ENCODE peak calls at places on chromosome 2, in five cellular contexts. One of them, this sample, is unnamed.

GRCh38 chr2:68391099-68391498 is 26.0 kb downstream of the PLEK start:
- DNase-seq in A549: no peak
- DNase-seq in pancreas: no peak
- DNase-seq in tibial nerve: no peak
- DNase-seq in CD8-positive, alpha-beta T cell: no peak
- DNase-seq in this sample: no peak

GRCh38 chr2:12501469-12502147 is 215.1 kb upstream of the TRIB2 start:
- DNase-seq in tibial nerve: no peak
- DNase-seq in A549: no peak
- DNase-seq in CD8-positive, alpha-beta T cell: no peak
- DNase-seq in pancreas: no peak
- DNase-seq in this sample: peak; percentile 49

GRCh38 chr2:174078275-174078674 is 113.1 kb upstream of the SP3 start:
- DNase-seq in A549: no peak
- DNase-seq in pancreas: no peak
- DNase-seq in CD8-positive, alpha-beta T cell: no peak
- DNase-seq in tibial nerve: no peak
- DNase-seq in this sample: no peak

GRCh38 chr2:171523969-171524401 is 1.7 kb downstream of the CYBRD1 start:
- DNase-seq in pancreas: no peak
- DNase-seq in tibial nerve: no peak
- DNase-seq in CD8-positive, alpha-beta T cell: no peak
- DNase-seq in A549: peak; percentile 39
- DNase-seq in this sample: no peak

GRCh38 chr2:30230479-30230854 is 867 bp upstream of the LBH start:
- DNase-seq in A549: no peak
- DNase-seq in tibial nerve: no peak
- DNase-seq in CD8-positive, alpha-beta T cell: no peak
- DNase-seq in pancreas: no peak
- DNase-seq in this sample: no peak

GRCh38 chr2:233999182-233999581 is 51.3 kb upstream of the SPP2 start:
- DNase-seq in pancreas: no peak
- DNase-seq in A549: no peak
- DNase-seq in tibial nerve: no peak
- DNase-seq in CD8-positive, alpha-beta T cell: no peak
- DNase-seq in this sample: no peak

GRCh38 chr2:107263596-107264090 is 377.7 kb upstream of the ST6GAL2 start:
- DNase-seq in tibial nerve: no peak
- DNase-seq in CD8-positive, alpha-beta T cell: no peak
- DNase-seq in A549: no peak
- DNase-seq in pancreas: no peak
- DNase-seq in this sample: no peak

GRCh38 chr2:62627667-62628066 is 77.8 kb upstream of the EHBP1 start:
- DNase-seq in CD8-positive, alpha-beta T cell: no peak
- DNase-seq in tibial nerve: no peak
- DNase-seq in pancreas: no peak
- DNase-seq in A549: no peak
- DNase-seq in this sample: no peak

GRCh38 chr2:4673025-4673489 is 969.7 kb downstream of the DCDC2C start:
- DNase-seq in CD8-positive, alpha-beta T cell: no peak
- DNase-seq in tibial nerve: no peak
- DNase-seq in A549: peak; percentile 72
- DNase-seq in pancreas: no peak
- DNase-seq in this sample: no peak

GRCh38 chr2:46012618-46013240 is 284.5 kb upstream of the EPAS1 start:
- DNase-seq in pancreas: no peak
- DNase-seq in CD8-positive, alpha-beta T cell: no peak
- DNase-seq in A549: no peak
- DNase-seq in tibial nerve: no peak
- DNase-seq in this sample: no peak

GRCh38 chr2:115560671-115561070 is 1118.2 kb downstream of the DPP10 start:
- DNase-seq in A549: no peak
- DNase-seq in tibial nerve: no peak
- DNase-seq in pancreas: no peak
- DNase-seq in CD8-positive, alpha-beta T cell: no peak
- DNase-seq in this sample: no peak

DNA sequence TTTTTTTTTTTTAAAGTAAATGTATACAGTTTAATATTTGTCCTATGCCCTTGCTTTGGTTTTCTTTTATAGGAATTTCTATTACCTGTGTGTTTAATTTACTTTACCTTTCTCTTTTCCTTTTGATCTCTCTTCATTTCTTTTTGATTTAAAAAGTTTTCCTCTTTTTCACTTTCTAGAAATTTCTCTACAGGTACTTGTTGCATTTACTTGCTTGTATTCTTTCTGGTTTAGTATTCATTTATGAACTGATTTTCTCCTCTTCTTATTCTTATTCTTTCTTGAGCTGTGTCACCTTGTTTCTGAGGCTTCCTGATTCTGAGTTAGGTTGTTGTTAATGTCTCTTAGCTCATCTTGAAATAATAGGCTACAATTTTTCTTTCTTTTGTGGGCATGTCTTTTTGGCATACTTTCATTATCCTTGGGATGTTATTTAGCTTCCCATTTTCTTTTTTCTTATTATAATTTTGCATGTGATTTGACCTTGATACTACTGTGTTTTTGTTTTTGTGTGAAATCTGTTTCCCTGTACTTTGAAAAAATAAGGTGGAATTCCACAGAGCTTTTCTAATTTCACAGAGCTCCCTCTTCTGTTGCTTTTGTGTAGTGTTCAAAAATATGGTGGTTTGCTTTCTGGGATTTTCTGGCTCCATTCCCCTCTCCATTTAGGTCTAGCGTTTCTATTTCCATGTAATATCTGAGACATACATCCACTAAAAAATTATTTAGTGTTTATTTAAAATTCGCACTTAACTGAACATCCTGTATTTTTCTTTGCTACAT is 25.5 kb upstream of the ALMS1 start:
- DNase-seq in tibial nerve: no peak
- DNase-seq in CD8-positive, alpha-beta T cell: no peak
- DNase-seq in pancreas: no peak
- DNase-seq in A549: no peak
- DNase-seq in this sample: no peak
- TF ChIP-seq CTCF in tibial nerve: peak; percentile 24
- TF ChIP-seq CTCF in CD8-positive, alpha-beta T cell: peak; percentile 22
- TF ChIP-seq CTCF in pancreas: no peak
- TF ChIP-seq CTCF in A549: peak; percentile 48
- TF ChIP-seq CTCF in this sample: no peak

DNA sequence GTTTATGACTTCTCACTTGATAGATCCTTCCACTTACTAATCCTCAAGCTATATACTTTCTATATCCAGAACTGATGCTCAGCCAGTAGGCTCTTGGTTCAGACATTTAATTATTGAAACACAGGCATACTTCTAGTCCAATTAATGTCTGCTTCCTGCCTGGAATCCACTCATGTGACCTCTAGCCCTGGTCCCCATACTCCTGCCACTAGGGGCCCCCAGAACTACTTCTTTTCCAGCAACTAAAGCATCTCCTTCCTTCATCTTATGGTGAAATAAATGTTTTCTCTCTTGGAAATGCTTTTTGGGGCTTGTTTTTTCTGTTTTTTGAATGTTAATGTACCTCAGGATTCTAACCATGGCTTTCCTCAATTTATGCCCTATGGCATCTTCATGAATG is 527.6 kb downstream of the SATB2 start:
- DNase-seq in tibial nerve: no peak
- DNase-seq in A549: peak; percentile 2
- DNase-seq in pancreas: no peak
- DNase-seq in CD8-positive, alpha-beta T cell: no peak
- DNase-seq in this sample: no peak
- TF ChIP-seq CTCF in tibial nerve: no peak
- TF ChIP-seq CTCF in A549: no peak
- TF ChIP-seq CTCF in pancreas: no peak
- TF ChIP-seq CTCF in CD8-positive, alpha-beta T cell: no peak
- TF ChIP-seq CTCF in this sample: no peak

GRCh38 chr2:95071856-95072255 is 46.3 kb downstream of the MAL start:
- DNase-seq in pancreas: no peak
- DNase-seq in A549: no peak
- DNase-seq in CD8-positive, alpha-beta T cell: no peak
- DNase-seq in tibial nerve: no peak
- DNase-seq in this sample: no peak
- TF ChIP-seq CTCF in pancreas: no peak
- TF ChIP-seq CTCF in A549: no peak
- TF ChIP-seq CTCF in CD8-positive, alpha-beta T cell: no peak
- TF ChIP-seq CTCF in tibial nerve: no peak
- TF ChIP-seq CTCF in this sample: no peak

DNA sequence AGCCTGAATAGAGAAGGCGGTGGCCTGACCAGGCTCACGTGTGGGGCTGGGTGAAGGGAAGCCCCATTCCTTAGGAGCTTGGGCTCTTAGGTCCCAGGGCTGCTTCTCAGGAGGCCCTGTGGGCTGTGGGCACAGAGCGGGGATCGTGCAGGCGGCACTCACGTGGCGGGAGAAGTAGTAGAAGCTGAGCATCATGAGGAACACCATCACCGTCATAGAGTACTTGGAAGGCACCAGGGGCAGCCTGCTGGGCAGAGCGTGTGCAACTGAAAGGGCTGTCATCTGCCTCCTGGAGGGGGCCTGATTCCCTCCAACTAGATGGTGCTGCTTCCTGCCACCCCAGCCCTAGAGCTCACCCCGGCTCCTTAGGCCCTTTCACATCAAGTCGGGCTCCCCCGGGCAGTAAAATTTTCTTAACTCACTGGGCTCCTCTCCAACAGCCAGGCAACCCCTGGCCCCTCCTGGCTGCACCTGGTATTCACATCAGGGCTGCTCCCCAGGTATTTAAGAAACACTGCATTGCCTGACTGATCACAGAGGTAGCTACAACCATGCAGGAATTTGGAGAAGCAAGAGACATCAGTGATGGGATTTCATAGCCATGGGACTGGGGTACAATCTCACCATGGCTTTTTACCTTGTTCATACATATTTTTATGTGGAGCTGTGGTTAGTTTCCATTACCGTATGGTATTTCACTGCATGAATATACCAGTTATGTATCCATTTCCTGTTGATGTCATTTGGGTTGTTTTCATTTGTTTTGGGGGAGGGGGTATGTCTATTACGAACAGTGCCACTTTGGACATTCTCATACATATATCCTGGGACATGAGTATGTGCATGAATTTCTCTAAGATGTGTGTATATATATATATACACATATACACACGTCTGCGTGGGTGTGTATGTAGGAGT is 32.9 kb downstream of the CENPO start:
- DNase-seq in A549: no peak
- DNase-seq in pancreas: no peak
- DNase-seq in CD8-positive, alpha-beta T cell: no peak
- DNase-seq in tibial nerve: no peak
- DNase-seq in this sample: no peak
- TF ChIP-seq CTCF in A549: no peak
- TF ChIP-seq CTCF in pancreas: no peak
- TF ChIP-seq CTCF in CD8-positive, alpha-beta T cell: no peak
- TF ChIP-seq CTCF in tibial nerve: no peak
- TF ChIP-seq CTCF in this sample: no peak

DNA sequence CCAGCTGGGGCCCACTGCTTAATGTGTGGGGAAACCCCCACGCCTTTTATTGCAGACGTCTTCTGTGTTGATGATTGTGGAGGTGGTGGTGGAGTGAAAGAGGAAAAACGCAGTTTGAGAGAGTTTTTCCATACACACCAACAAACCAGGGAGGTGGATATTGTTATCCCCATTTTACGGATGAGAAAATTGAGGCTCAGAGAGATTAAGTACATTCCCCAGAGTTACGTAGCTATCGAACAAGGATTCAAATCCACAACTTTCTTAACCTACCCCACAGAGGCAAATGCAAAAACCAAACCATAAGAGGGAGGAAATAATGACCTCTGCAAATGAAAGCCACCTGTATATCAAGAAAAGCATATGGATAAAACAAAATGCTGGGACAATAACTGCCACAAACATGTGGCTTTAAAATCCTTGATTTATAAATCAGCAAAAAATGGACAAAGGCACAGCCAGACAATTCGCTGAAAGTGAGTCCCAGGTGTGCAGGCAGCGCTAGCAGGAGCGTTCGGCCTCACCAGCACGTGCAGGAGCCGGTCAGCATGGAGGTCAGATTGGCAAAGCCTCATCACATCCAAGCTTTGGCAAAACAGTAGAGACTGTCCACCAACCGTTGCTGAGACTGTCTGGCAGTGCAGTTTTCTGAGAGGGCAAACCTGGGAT is 12.6 kb upstream of the RAB17 start:
- DNase-seq in A549: no peak
- DNase-seq in pancreas: no peak
- DNase-seq in tibial nerve: no peak
- DNase-seq in CD8-positive, alpha-beta T cell: no peak
- DNase-seq in this sample: no peak
- TF ChIP-seq CTCF in A549: no peak
- TF ChIP-seq CTCF in pancreas: no peak
- TF ChIP-seq CTCF in tibial nerve: no peak
- TF ChIP-seq CTCF in CD8-positive, alpha-beta T cell: no peak
- TF ChIP-seq CTCF in this sample: no peak

DNA sequence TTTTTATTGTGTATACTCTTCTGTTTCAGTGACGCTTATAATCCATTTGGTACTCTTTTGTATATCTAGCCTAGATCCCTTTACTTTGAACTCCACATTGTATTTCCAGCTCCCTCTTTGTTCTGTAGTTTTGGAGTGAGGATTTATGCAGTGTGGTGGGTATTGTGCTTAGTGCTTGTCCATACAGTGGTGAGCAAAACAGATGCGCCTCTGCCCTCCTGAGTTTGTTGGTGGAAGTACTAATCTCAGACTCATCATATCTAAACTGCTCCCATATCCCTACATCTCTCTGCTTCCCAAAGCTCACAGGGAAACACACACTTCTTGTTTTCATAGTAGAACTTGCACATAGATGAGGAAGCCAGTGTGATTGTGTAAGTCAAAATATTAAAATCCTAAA is 12.1 kb downstream of the PTCD3 start:
- DNase-seq in A549: peak; percentile 24
- DNase-seq in pancreas: no peak
- DNase-seq in CD8-positive, alpha-beta T cell: no peak
- DNase-seq in tibial nerve: no peak
- DNase-seq in this sample: no peak
- TF ChIP-seq CTCF in A549: no peak
- TF ChIP-seq CTCF in pancreas: no peak
- TF ChIP-seq CTCF in CD8-positive, alpha-beta T cell: no peak
- TF ChIP-seq CTCF in tibial nerve: no peak
- TF ChIP-seq CTCF in this sample: no peak